ENCODE peak calls at places on chromosomes 11 and 22, in eight cellular contexts. One of them, this sample, is unnamed.

GRCh38 chr11:122081073-122081472 is 34.9 kb downstream of the BLID start:
- DNase-seq in transverse colon: no peak
- DNase-seq in ovary: no peak
- DNase-seq in prostate gland: no peak
- DNase-seq in heart left ventricle: no peak
- DNase-seq in uterus: no peak
- DNase-seq in IMR-90: peak; percentile 15
- DNase-seq in breast epithelium: no peak
- DNase-seq in this sample: no peak

GRCh38 chr11:69270929-69271328 is 23.0 kb upstream of the MYEOV start:
- DNase-seq in prostate gland: no peak
- DNase-seq in transverse colon: no peak
- DNase-seq in uterus: no peak
- DNase-seq in heart left ventricle: no peak
- DNase-seq in ovary: no peak
- DNase-seq in breast epithelium: no peak
- DNase-seq in IMR-90: no peak
- DNase-seq in this sample: no peak

GRCh38 chr11:1619449-1619848 is 2.5 kb downstream of the KRTAP5-4 start:
- DNase-seq in ovary: no peak
- DNase-seq in prostate gland: no peak
- DNase-seq in breast epithelium: no peak
- DNase-seq in uterus: no peak
- DNase-seq in heart left ventricle: no peak
- DNase-seq in transverse colon: no peak
- DNase-seq in IMR-90: peak; percentile 15
- DNase-seq in this sample: no peak

GRCh38 chr22:45472426-45472825 is 30.3 kb upstream of the FBLN1 start:
- DNase-seq in prostate gland: no peak
- DNase-seq in IMR-90: no peak
- DNase-seq in uterus: no peak
- DNase-seq in transverse colon: no peak
- DNase-seq in breast epithelium: no peak
- DNase-seq in ovary: no peak
- DNase-seq in heart left ventricle: no peak
- DNase-seq in this sample: no peak

GRCh38 chr11:70068345-70068744 is 9.8 kb upstream of the ANO1 start:
- DNase-seq in heart left ventricle: no peak
- DNase-seq in prostate gland: no peak
- DNase-seq in ovary: no peak
- DNase-seq in breast epithelium: no peak
- DNase-seq in IMR-90: no peak
- DNase-seq in transverse colon: no peak
- DNase-seq in uterus: no peak
- DNase-seq in this sample: peak; percentile 59

GRCh38 chr22:22342697-22343602 is 98.4 kb downstream of the VPREB1 start:
- DNase-seq in transverse colon: peak; percentile 86
- DNase-seq in IMR-90: no peak
- DNase-seq in ovary: no peak
- DNase-seq in breast epithelium: peak; percentile 66
- DNase-seq in heart left ventricle: no peak
- DNase-seq in prostate gland: peak; percentile 23
- DNase-seq in uterus: no peak
- DNase-seq in this sample: no peak

GRCh38 chr22:35510481-35510934 is 30.1 kb upstream of the RASD2 start:
- DNase-seq in breast epithelium: no peak
- DNase-seq in IMR-90: peak; percentile 75
- DNase-seq in uterus: no peak
- DNase-seq in transverse colon: no peak
- DNase-seq in ovary: no peak
- DNase-seq in prostate gland: no peak
- DNase-seq in heart left ventricle: no peak
- DNase-seq in this sample: no peak

GRCh38 chr11:106021181-106021966 is 666 bp downstream of the MSANTD4 start:
- DNase-seq in breast epithelium: no peak
- DNase-seq in transverse colon: no peak
- DNase-seq in heart left ventricle: no peak
- DNase-seq in IMR-90: peak; percentile 56
- DNase-seq in prostate gland: no peak
- DNase-seq in ovary: no peak
- DNase-seq in uterus: no peak
- DNase-seq in this sample: no peak

GRCh38 chr11:33542921-33543320 is 157.7 kb downstream of the C11orf91 start:
- DNase-seq in uterus: peak; percentile 24
- DNase-seq in breast epithelium: no peak
- DNase-seq in ovary: peak; percentile 31
- DNase-seq in heart left ventricle: no peak
- DNase-seq in prostate gland: peak; percentile 8
- DNase-seq in IMR-90: peak; percentile 40
- DNase-seq in transverse colon: peak; percentile 44
- DNase-seq in this sample: no peak

GRCh38 chr11:63985812-63986155 is 454 bp upstream of the OTUB1 start:
- DNase-seq in prostate gland: no peak
- DNase-seq in transverse colon: peak; percentile 60
- DNase-seq in ovary: no peak
- DNase-seq in heart left ventricle: no peak
- DNase-seq in uterus: no peak
- DNase-seq in breast epithelium: no peak
- DNase-seq in IMR-90: no peak
- DNase-seq in this sample: no peak

GRCh38 chr22:37818397-37819099 is 4.6 kb upstream of the GALR3 start:
- DNase-seq in prostate gland: peak; percentile 44
- DNase-seq in uterus: no peak
- DNase-seq in breast epithelium: peak; percentile 67
- DNase-seq in ovary: peak; percentile 62
- DNase-seq in heart left ventricle: peak; percentile 87
- DNase-seq in transverse colon: peak; percentile 77
- DNase-seq in IMR-90: peak; percentile 35
- DNase-seq in this sample: no peak
- H3K4me3 ChIP-seq in prostate gland: peak overlapping the region; percentile 23
- H3K4me3 ChIP-seq in uterus: peak overlapping the region; percentile 15
- H3K4me3 ChIP-seq in breast epithelium: peak overlapping the region; percentile 48
- H3K4me3 ChIP-seq in ovary: peak overlapping the region; percentile 38
- H3K4me3 ChIP-seq in heart left ventricle: peak overlapping the region; percentile 14
- H3K4me3 ChIP-seq in transverse colon: peak overlapping the region; percentile 0
- H3K4me3 ChIP-seq in IMR-90: no peak overlapping the region
- H3K4me3 ChIP-seq in this sample: no peak overlapping the region

GRCh38 chr11:120324932-120325810 is at the start of gene TLCD5:
- DNase-seq in transverse colon: peak; percentile 36
- DNase-seq in prostate gland: peak; percentile 46
- DNase-seq in heart left ventricle: peak; percentile 84
- DNase-seq in breast epithelium: peak; percentile 72
- DNase-seq in ovary: peak; percentile 78
- DNase-seq in IMR-90: peak; percentile 68
- DNase-seq in uterus: peak; percentile 72
- DNase-seq in this sample: no peak
- TF ChIP-seq POLR2A in transverse colon: peak; percentile 31
- TF ChIP-seq POLR2A in prostate gland: peak; percentile 60
- TF ChIP-seq POLR2A in heart left ventricle: peak; percentile 85
- TF ChIP-seq POLR2A in breast epithelium: no peak
- TF ChIP-seq POLR2A in ovary: peak; percentile 62
- TF ChIP-seq POLR2A in IMR-90: peak; percentile 82
- TF ChIP-seq POLR2A in uterus: peak; percentile 53
- TF ChIP-seq POLR2A in this sample: no peak

DNA sequence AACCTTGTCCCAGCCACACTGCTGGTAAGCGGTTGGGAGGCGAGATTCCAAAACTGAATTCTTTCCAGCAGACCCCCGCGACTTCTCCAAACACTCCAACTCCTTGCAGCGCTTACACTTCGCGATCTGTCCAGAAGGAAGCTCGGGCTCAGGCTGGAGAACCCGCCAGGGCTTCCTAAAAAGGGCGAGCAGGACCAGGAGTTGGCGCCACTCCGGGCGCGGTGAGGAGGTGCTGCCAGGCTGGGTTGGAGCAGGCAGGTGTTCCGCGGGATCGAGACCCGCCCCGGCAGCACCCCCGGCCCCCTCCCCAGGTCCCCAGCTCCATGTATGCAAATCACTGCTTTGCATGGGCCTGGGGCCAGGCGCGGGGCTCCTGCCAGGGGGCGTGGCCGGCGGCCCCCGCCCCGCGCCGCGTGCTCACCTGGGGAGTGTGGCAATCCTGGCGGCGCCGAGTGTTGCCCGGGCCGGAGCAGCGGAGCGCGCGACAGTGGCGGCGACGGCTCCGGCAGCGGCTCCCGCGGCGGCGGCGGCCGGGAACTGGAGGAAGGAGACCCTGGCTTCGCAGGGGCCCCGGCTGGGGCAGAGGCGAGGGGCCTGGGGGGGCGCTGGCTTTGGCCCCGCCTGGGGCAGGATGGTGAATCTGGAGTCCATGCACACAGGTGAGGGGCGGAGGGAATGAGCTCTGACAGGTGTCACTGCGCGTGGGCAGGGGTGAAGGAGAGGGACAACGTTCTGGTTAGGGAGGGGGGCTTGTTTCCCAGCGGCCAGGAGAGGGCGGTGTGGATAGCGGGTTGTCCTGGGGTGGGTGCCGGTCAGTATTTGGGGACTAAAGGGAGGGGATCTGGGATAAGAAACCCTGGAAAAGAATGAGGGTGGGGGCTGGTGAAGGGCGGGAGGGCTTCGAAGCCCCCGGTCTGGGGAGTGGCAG is at the start of gene POU2F3:
- DNase-seq in IMR-90: no peak
- DNase-seq in ovary: no peak
- DNase-seq in uterus: no peak
- DNase-seq in transverse colon: no peak
- DNase-seq in heart left ventricle: no peak
- DNase-seq in breast epithelium: no peak
- DNase-seq in prostate gland: no peak
- DNase-seq in this sample: no peak
- TF ChIP-seq CTCF in IMR-90: no peak
- TF ChIP-seq CTCF in ovary: no peak
- TF ChIP-seq CTCF in uterus: no peak
- TF ChIP-seq CTCF in transverse colon: no peak
- TF ChIP-seq CTCF in heart left ventricle: peak; percentile 8
- TF ChIP-seq CTCF in breast epithelium: no peak
- TF ChIP-seq CTCF in prostate gland: no peak
- TF ChIP-seq CTCF in this sample: no peak

GRCh38 chr22:24138649-24139420 is 42.5 kb upstream of the SUSD2 start:
- DNase-seq in prostate gland: no peak
- DNase-seq in heart left ventricle: no peak
- DNase-seq in breast epithelium: no peak
- DNase-seq in ovary: no peak
- DNase-seq in transverse colon: no peak
- DNase-seq in IMR-90: no peak
- DNase-seq in uterus: no peak
- DNase-seq in this sample: no peak
- H3K4me3 ChIP-seq in prostate gland: no peak overlapping the region
- H3K4me3 ChIP-seq in heart left ventricle: no peak overlapping the region
- H3K4me3 ChIP-seq in breast epithelium: no peak overlapping the region
- H3K4me3 ChIP-seq in ovary: no peak overlapping the region
- H3K4me3 ChIP-seq in transverse colon: no peak overlapping the region
- H3K4me3 ChIP-seq in IMR-90: no peak overlapping the region
- H3K4me3 ChIP-seq in uterus: no peak overlapping the region
- H3K4me3 ChIP-seq in this sample: no peak overlapping the region

GRCh38 chr11:88335284-88335683 is 2.3 kb downstream of the CTSC start:
- DNase-seq in ovary: no peak
- DNase-seq in uterus: no peak
- DNase-seq in transverse colon: no peak
- DNase-seq in prostate gland: no peak
- DNase-seq in IMR-90: no peak
- DNase-seq in breast epithelium: no peak
- DNase-seq in heart left ventricle: no peak
- DNase-seq in this sample: no peak

GRCh38 chr11:88340366-88340930 is 2.9 kb upstream of the CTSC start:
- DNase-seq in uterus: no peak
- DNase-seq in heart left ventricle: no peak
- DNase-seq in prostate gland: no peak
- DNase-seq in IMR-90: peak; percentile 56
- DNase-seq in ovary: no peak
- DNase-seq in breast epithelium: no peak
- DNase-seq in transverse colon: no peak
- DNase-seq in this sample: no peak

GRCh38 chr11:88338223-88338661 is 706 bp upstream of the CTSC start:
- DNase-seq in prostate gland: no peak
- DNase-seq in ovary: peak; percentile 55
- DNase-seq in uterus: peak; percentile 25
- DNase-seq in transverse colon: peak; percentile 60
- DNase-seq in breast epithelium: no peak
- DNase-seq in heart left ventricle: peak; percentile 62
- DNase-seq in IMR-90: peak; percentile 84
- DNase-seq in this sample: no peak

GRCh38 chr11:88341852-88342251 is 4.3 kb upstream of the CTSC start:
- DNase-seq in heart left ventricle: no peak
- DNase-seq in uterus: no peak
- DNase-seq in ovary: no peak
- DNase-seq in IMR-90: no peak
- DNase-seq in prostate gland: no peak
- DNase-seq in breast epithelium: no peak
- DNase-seq in transverse colon: no peak
- DNase-seq in this sample: no peak

GRCh38 chr11:88337342-88338222 is at the start of gene CTSC:
- DNase-seq in IMR-90: peak; percentile 87
- DNase-seq in uterus: peak; percentile 88
- DNase-seq in transverse colon: peak; percentile 96
- DNase-seq in prostate gland: peak; percentile 83
- DNase-seq in ovary: peak; percentile 93
- DNase-seq in breast epithelium: peak; percentile 81
- DNase-seq in heart left ventricle: peak; percentile 96
- DNase-seq in this sample: peak; percentile 98
- TF ChIP-seq POLR2A in IMR-90: peak; percentile 83
- TF ChIP-seq POLR2A in uterus: peak; percentile 74
- TF ChIP-seq POLR2A in transverse colon: peak; percentile 88
- TF ChIP-seq POLR2A in prostate gland: peak; percentile 59
- TF ChIP-seq POLR2A in ovary: peak; percentile 41
- TF ChIP-seq POLR2A in breast epithelium: no peak
- TF ChIP-seq POLR2A in heart left ventricle: peak; percentile 42
- TF ChIP-seq POLR2A in this sample: no peak

DNA sequence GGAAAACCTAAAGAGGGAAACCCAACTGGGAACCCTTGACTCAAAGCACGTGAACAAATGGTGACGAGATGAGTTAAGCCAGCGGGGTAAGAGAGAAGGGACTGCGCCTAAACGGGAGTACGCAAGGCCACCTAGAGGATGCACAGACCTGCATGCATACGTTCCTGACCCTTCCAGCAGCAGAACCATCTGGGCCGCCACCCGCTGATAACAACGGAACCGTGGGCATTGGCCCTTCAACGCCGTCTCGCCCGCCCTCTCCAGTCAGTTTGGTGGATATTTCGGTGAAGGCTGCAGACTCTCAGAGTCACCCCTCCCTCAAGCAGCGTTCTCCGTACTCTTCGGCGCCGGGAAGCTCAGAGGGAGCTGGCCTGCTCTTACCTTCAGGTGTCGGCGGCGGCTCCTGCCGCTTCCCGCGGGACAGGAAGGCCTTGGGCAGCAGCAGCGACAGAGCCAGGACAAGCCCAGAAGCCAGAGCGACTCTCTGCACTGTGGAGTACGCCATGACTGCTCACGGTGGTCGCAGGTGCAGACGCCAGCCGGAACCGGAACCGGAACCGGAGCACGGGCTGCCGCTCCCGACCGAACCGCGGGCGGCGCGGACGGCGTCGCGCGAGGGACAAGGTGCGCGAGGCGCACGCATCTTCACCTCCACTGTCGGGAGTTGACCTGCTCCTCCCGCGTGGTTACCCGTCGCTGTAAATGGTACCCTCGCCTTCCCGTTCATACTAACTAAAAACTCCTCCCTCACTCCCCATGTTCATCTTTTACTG is at the start of gene RIC3:
- DNase-seq in transverse colon: peak; percentile 30
- DNase-seq in breast epithelium: no peak
- DNase-seq in uterus: peak; percentile 40
- DNase-seq in IMR-90: no peak
- DNase-seq in heart left ventricle: no peak
- DNase-seq in prostate gland: peak; percentile 31
- DNase-seq in ovary: peak; percentile 36
- DNase-seq in this sample: peak; percentile 81
- TF ChIP-seq CTCF in transverse colon: no peak
- TF ChIP-seq CTCF in breast epithelium: no peak
- TF ChIP-seq CTCF in uterus: no peak
- TF ChIP-seq CTCF in IMR-90: no peak
- TF ChIP-seq CTCF in heart left ventricle: no peak
- TF ChIP-seq CTCF in prostate gland: no peak
- TF ChIP-seq CTCF in ovary: no peak
- TF ChIP-seq CTCF in this sample: no peak

GRCh38 chr11:45179686-45180085 is 33.2 kb downstream of the PRDM11 start:
- DNase-seq in prostate gland: no peak
- DNase-seq in IMR-90: no peak
- DNase-seq in uterus: no peak
- DNase-seq in transverse colon: no peak
- DNase-seq in ovary: no peak
- DNase-seq in breast epithelium: no peak
- DNase-seq in heart left ventricle: no peak
- DNase-seq in this sample: peak; percentile 85
- H3K4me3 ChIP-seq in prostate gland: peak overlapping the region; percentile 59
- H3K4me3 ChIP-seq in IMR-90: no peak overlapping the region
- H3K4me3 ChIP-seq in uterus: peak overlapping the region; percentile 64
- H3K4me3 ChIP-seq in transverse colon: peak overlapping the region; percentile 72
- H3K4me3 ChIP-seq in ovary: peak overlapping the region; percentile 65
- H3K4me3 ChIP-seq in breast epithelium: peak overlapping the region; percentile 73
- H3K4me3 ChIP-seq in heart left ventricle: peak overlapping the region; percentile 70
- H3K4me3 ChIP-seq in this sample: no peak overlapping the region